ENCODE peak calls at places on chromosomes 5 and 9, in four cellular contexts. M is IMR-90, D is neuronal stem cell, U is H1. V is an unnamed sample. For H3K4me1 and H3K27me3, the result is how much of the 10 kb centered on the place peaks cover.

GRCh38 chr5:149932445-149933350 is 11.9 kb downstream of the PDE6A start:
- DNase-seq in M (no peak), D (no peak), U (peak), V (no peak)

GRCh38 chr9:33633621-33634020 is 109.6 kb downstream of the ANKRD18B start:
- DNase-seq in M (no peak), D (no peak), U (no peak), V (no peak)

GRCh38 chr9:71814805-71815204 is 46.5 kb upstream of the CEMIP2 start:
- DNase-seq in M (no peak), D (no peak), U (no peak), V (no peak)

GRCh38 chr5:169547508-169547907 is 36.1 kb upstream of the SPDL1 start:
- DNase-seq in M (peak), D (no peak), U (no peak), V (no peak)

GRCh38 chr9:105307731-105308130 is 63.3 kb downstream of the SLC44A1 start:
- DNase-seq in M (peak), D (no peak), U (no peak), V (no peak)

GRCh38 chr9:89662718-89663246 is 58.0 kb downstream of the GADD45G start:
- DNase-seq in M (no peak), D (no peak), U (no peak), V (peak)

GRCh38 chr5:124906339-124907097 is 160.1 kb upstream of the ZNF608 start:
- DNase-seq in M (peak), D (no peak), U (no peak), V (peak)

GRCh38 chr5:178290376-178290775 is 57.8 kb upstream of the PHYKPL start:
- DNase-seq in M (no peak), D (no peak), U (no peak), V (no peak)

GRCh38 chr5:53291528-53291927 is 182.0 kb upstream of the MOCS2 start:
- DNase-seq in M (peak), D (no peak), U (no peak), V (peak)

GRCh38 chr5:5886812-5887486 is 464.5 kb downstream of the ICE1 start:
- DNase-seq in M (no peak), D (peak), U (peak), V (no peak)

GRCh38 chr5:140591747-140592372 is 27.2 kb downstream of the SLC35A4 start:
- DNase-seq in M (peak), D (no peak), U (no peak), V (peak)

GRCh38 chr9:98142182-98142924 is 23.3 kb upstream of the TRIM14 start:
- DNase-seq in M (no peak), D (no peak), U (no peak), V (no peak)

GRCh38 chr9:70747335-70747734 is 332.9 kb upstream of the KLF9 start:
- DNase-seq in M (no peak), D (no peak), U (no peak), V (no peak)

GRCh38 chr9:79623799-79624721 is 52.3 kb downstream of the TLE4 start:
- DNase-seq in M (no peak), D (no peak), U (no peak), V (peak)

GRCh38 chr9:2351324-2351723 is 270.3 kb upstream of the VLDLR start:
- DNase-seq in M (no peak), D (no peak), U (no peak), V (no peak)

GRCh38 chr5:140366770-140367630 is 7.0 kb downstream of the SLC4A9 start:
- DNase-seq in M (no peak), D (no peak), U (no peak), V (no peak)

GRCh38 chr5:170306381-170306790 is 8.8 kb upstream of the LCP2 start:
- DNase-seq in M (peak), D (no peak), U (no peak), V (peak)

GRCh38 chr5:50463047-50463446 is 22.0 kb upstream of the EMB start:
- DNase-seq in M (no peak), D (no peak), U (no peak), V (no peak)

GRCh38 chr5:82425591-82425990 is 147.4 kb upstream of the RPS23 start:
- DNase-seq in M (no peak), D (no peak), U (no peak), V (no peak)

GRCh38 chr9:78921341-78921740 is 624.4 kb downstream of the PSAT1 start:
- DNase-seq in M (peak), D (no peak), U (no peak), V (no peak)

GRCh38 chr5:127801751-127802476 is 98.7 kb downstream of the CCDC192 start:
- DNase-seq in M (peak), D (no peak), U (no peak), V (peak)

GRCh38 chr9:5480919-5481743 is 29.2 kb upstream of the PDCD1LG2 start:
- DNase-seq in M (no peak), D (no peak), U (no peak), V (no peak)

GRCh38 chr5:71782771-71783770 is 64.0 kb downstream of the CARTPT start:
- DNase-seq in M (peak), D (peak), U (peak), V (peak)

GRCh38 chr5:140174014-140174413 is 974 bp upstream of the CYSTM1 start:
- DNase-seq in M (no peak), D (no peak), U (no peak), V (no peak)

GRCh38 chr5:179304466-179304865 is 40.8 kb downstream of the ADAMTS2 start:
- DNase-seq in M (peak), D (no peak), U (no peak), V (peak)

GRCh38 chr5:174793076-174793475 is 68.7 kb downstream of the MSX2 start:
- DNase-seq in M (no peak), D (no peak), U (no peak), V (no peak)

GRCh38 chr5:38379360-38379827 is 121.0 kb downstream of the EGFLAM start:
- DNase-seq in M (no peak), D (peak), U (no peak), V (no peak)

GRCh38 chr5:174626521-174626920 is 97.9 kb upstream of the MSX2 start:
- DNase-seq in M (no peak), D (no peak), U (no peak), V (no peak)

GRCh38 chr5:174180639-174181038 is 135.1 kb downstream of the NSG2 start:
- DNase-seq in M (no peak), D (no peak), U (no peak), V (no peak)

GRCh38 chr9:95509851-95510529 is 6.8 kb downstream of the PTCH1 start:
- DNase-seq in M (no peak), D (no peak), U (no peak), V (no peak)

GRCh38 chr9:4836676-4837075 is 43.9 kb downstream of the RCL1 start:
- DNase-seq in M (peak), D (no peak), U (no peak), V (no peak)

GRCh38 chr5:127643607-127644006 is 5.3 kb upstream of the CTXN3 start:
- DNase-seq in M (no peak), D (no peak), U (no peak), V (no peak)

GRCh38 chr5:10503997-10504761 is 59.7 kb upstream of the ANKRD33B start:
- DNase-seq in M (peak), D (no peak), U (no peak), V (no peak)

GRCh38 chr5:113378081-113378480 is 56.7 kb downstream of the TSSK1B start:
- DNase-seq in M (no peak), D (no peak), U (no peak), V (no peak)

GRCh38 chr9:135969064-135969683 is 8.0 kb upstream of the UBAC1 start:
- DNase-seq in M (peak), D (no peak), U (no peak), V (peak)

GRCh38 chr9:112719292-112719691 is 1.4 kb upstream of the INIP start:
- DNase-seq in M (no peak), D (no peak), U (no peak), V (no peak)

GRCh38 chr5:176542135-176542595 is 5.0 kb upstream of the RNF44 start:
- DNase-seq in M (no peak), D (no peak), U (no peak), V (no peak)
- H3K23ac ChIP-seq in M (peak), D (peak), U (no peak), V (no peak)

DNA sequence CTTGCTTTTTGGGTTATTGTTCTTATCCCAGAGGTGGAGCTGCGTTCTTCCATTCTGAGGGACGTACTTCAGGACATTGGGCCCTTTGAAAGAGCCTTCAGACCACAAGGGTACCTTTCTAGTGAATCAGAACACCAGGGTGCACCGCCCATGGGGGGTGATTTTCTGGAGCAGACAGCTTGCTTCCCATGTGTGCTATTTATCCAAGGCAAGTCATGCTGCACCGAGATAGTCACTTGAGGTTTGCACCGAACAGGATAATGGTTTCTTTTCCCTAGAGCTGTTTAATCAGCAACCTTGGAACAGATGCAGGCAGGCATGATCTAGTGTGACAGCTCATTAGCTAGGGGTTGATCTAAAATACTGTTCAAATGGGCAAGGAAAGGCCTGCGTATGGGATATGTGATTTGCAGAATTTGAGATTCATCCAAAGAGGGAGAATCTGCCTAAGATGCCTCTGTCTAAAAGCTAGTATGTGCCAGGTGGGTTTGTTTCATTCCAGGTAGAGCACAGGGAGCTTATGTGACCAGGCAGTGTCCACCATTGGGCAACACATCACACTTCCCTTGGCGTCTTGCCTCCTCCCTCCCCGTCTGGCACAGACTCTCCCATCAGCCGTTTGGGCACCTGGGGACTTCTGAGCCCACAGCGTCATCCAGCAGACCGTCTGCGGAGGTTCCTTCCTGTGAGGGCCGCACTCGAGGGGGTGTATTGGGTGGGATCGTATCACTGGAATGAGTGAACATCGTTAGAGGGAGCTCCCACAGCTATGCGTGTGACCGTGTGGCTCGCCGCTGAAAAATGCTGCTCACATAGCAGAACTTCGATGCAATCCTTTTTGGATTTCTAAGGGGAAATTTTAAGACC is 23.0 kb downstream of the ABL1 start:
- DNase-seq in M (peak), D (no peak), U (no peak), V (peak)
- H3K4me1 ChIP-seq in M (under half), D (under half), U (under half), V (under half)

DNA sequence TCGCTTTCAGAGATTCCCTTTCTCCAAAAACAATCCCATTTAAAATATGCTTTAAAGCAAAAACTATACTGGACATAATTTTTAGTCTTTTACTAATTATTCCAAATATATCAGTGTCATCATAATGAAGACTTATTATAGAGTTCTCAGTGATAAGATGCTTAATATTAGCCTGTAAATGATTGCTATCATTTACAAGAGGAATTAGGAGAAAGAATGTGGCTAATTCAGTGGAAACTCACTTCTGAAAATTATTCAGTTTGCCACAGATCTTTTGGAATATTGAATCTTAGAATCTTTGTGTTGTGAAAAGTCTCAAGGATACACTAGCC is 24.7 kb upstream of the GLRX start:
- DNase-seq in M (no peak), D (no peak), U (no peak), V (no peak)
- H3K27me3 ChIP-seq in M (under half), D (under half), U (under half), V (under half)

DNA sequence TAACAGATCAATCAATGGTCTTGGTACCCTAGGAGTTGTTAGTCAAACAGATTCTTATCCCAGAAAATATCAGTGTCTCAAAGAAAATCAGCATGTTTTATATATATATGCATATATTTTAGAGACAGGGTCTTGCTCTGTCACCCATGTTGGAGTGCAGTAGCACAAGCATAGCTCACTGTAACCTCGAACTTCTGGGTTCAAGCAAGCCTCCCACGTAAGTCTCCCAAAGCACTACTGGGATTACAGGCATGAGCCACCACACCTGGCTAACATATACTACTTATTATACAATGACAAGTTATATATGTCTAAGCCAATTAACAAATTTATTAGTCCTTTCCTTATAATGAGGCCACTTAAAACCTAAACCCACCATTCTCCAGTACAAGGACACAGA is 10.4 kb downstream of the RAB14 start:
- DNase-seq in M (no peak), D (no peak), U (no peak), V (no peak)
- H3K23ac ChIP-seq in M (no peak), D (no peak), U (no peak), V (no peak)

GRCh38 chr5:68848086-68848485 is 245.7 kb upstream of the SLC30A5 start:
- DNase-seq in M (no peak), D (no peak), U (no peak), V (no peak)
- H3K4me1 ChIP-seq in M (under half), D (under half), U (under half), V (under half)

DNA sequence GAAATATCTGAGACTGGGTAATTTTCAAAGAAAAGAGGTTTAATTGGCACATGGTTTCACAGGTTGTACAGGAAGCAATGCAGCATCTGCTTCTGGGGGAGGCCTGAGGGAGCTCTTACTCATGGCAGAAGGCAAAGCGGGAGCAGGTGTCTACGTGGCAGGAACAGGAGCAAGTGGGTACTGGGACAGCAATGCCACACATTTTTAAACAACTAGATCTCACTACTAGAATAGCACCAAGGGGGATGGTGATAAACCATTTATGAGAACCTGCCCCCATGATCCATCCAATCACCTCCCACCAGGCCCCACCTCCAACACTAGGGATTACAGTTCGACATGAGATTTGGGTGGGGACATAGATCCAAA is 47.6 kb upstream of the HOMER1 start:
- DNase-seq in M (no peak), D (no peak), U (no peak), V (no peak)
- H3K27me3 ChIP-seq in M (under half), D (under half), U (under half), V (under half)

GRCh38 chr5:172421-172820 is 18.9 kb upstream of the LRRC14B start:
- DNase-seq in M (no peak), D (no peak), U (no peak), V (no peak)

GRCh38 chr5:173639-174600 is 17.4 kb upstream of the LRRC14B start:
- DNase-seq in M (no peak), D (no peak), U (no peak), V (no peak)

GRCh38 chr5:176296-176823 is 14.9 kb upstream of the LRRC14B start:
- DNase-seq in M (no peak), D (no peak), U (no peak), V (no peak)

GRCh38 chr5:172841-173251 is 18.4 kb upstream of the LRRC14B start:
- DNase-seq in M (no peak), D (no peak), U (no peak), V (no peak)

DNA sequence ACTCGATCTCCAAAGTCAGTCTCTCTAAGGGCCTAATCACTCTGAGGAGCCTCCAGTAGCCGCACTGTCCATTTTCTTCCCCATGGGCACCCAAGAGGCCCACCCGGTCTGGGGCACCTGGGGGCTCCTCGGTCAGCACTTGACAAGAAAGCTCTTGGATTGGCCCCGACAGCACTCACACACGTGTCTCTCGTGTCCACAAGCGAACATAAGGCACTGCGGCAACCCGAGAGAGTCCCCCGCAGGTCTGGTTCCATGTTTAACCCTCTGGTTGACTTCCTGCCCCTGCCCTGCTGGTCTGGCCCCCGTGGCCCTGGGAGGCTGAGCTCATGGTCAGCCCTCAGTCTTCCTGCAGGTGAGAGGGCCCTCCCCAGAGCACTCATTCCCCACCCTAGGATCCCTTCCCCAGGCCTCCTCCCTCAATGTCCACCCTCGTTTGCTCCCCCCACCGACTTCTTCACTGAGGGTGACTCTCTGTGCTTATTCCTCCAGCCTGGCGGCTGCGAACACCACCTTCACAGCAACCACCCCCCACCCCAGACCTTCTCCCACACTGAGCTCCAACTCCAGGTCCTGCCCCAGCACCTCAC is 16.3 kb upstream of the LRRC14B start:
- DNase-seq in M (no peak), D (no peak), U (no peak), V (no peak)
- H3K23ac ChIP-seq in M (no peak), D (no peak), U (no peak), V (no peak)

DNA sequence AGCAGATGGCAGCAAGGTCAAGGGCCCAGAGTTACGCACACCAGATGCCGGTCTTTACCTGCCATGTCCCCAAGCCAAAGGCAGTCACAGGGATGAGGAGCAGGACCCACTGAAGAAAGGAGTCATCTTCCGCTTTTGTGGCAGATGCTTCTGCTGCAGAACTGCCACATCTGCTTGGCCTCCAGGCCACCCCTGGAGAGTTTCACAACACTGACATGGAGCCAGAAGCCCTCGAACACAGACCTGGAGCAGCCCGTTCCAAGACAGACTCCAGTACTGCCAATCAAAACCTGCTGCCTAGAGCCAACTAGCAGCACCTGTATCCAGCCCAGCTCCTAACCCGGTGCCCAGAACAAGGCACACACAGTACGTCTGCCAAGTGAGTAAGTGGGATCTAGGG is 1.5 kb downstream of the SURF1 start:
- DNase-seq in M (no peak), D (no peak), U (no peak), V (no peak)
- H3K4me1 ChIP-seq in M (under half), D (under half), U (under half), V (under half)

DNA sequence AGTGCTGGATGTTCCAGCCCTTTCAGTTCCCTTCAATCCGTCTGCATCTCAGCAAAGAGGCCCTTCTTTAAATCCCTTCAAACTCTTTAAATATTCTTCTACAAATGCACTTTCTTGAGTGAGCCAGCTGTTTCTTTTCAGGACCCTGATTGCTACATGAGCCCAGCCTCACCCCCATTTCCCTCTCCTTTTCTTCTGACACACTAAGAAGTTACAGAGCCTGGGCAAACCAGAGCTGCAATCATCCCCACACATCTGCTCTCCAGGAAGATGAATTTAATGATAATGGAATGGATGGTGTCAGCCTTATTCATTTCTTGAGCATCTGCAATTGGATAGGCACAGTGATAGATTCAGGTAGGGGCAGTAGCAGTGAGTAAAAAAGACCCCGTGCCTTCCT is 2.0 kb downstream of the TNFSF15 start:
- DNase-seq in M (peak), D (no peak), U (no peak), V (peak)
- H3K27me3 ChIP-seq in M (under half), D (under half), U (under half), V (under half)

V was measured in mesenchymal stem cell.